ENCODE peak calls at places on chromosome 20, in four cellular contexts. Q is Calu3; D is occipital lobe; A is central memory CD4-positive, alpha-beta T cell. P is an unnamed sample.

GRCh38 chr20:14991023-14991422 is 653.6 kb upstream of the FLRT3 start:
- DNase-seq in Q (no peak), D (no peak), A (no peak), P (no peak)

GRCh38 chr20:5621305-5621704 is 128.9 kb upstream of the SHLD1 start:
- DNase-seq in Q (no peak), D (no peak), A (no peak), P (no peak)

GRCh38 chr20:62063981-62064787 is 1.5 kb downstream of the TAF4 start:
- DNase-seq in Q (peak), D (no peak), A (no peak), P (peak)

GRCh38 chr20:51034988-51035656 is 12.2 kb upstream of the KCNG1 start:
- DNase-seq in Q (no peak), D (no peak), A (no peak), P (no peak)

GRCh38 chr20:44946266-44946852 is 13.8 kb downstream of the TOMM34 start:
- DNase-seq in Q (no peak), D (no peak), A (no peak), P (no peak)

GRCh38 chr20:32966881-32967781 is 37.1 kb downstream of the SUN5 start:
- DNase-seq in Q (no peak), D (no peak), A (peak), P (no peak)

GRCh38 chr20:24984963-24985640 is 7.4 kb downstream of the APMAP start:
- DNase-seq in Q (no peak), D (no peak), A (no peak), P (no peak)

GRCh38 chr20:54197621-54198604 is 10.0 kb upstream of the PFDN4 start:
- DNase-seq in Q (peak), D (no peak), A (no peak), P (peak)

GRCh38 chr20:43653966-43654365 is 12.9 kb upstream of the MYBL2 start:
- DNase-seq in Q (no peak), D (no peak), A (no peak), P (no peak)

GRCh38 chr20:9359561-9360308 is 154.7 kb upstream of the LAMP5 start:
- DNase-seq in Q (peak), D (peak), A (no peak), P (peak)

GRCh38 chr20:3563113-3563512 is 92.3 kb downstream of the ATRN start:
- DNase-seq in Q (no peak), D (no peak), A (no peak), P (no peak)

GRCh38 chr20:63751471-63752271 is 12.1 kb downstream of the SLC2A4RG start:
- DNase-seq in Q (no peak), D (no peak), A (no peak), P (no peak)

GRCh38 chr20:62352402-62353288 is 14.5 kb downstream of the LAMA5 start:
- DNase-seq in Q (no peak), D (peak), A (no peak), P (no peak)

P was measured in mesendoderm.